ENCODE peak calls at places on chromosomes 6 and 20, in six cellular contexts. M is stomach; N is CD4-positive, CD25-positive, alpha-beta regulatory T cell; V is brain microvascular endothelial cell; T is NCI-H1694 treated with DMSO at 0.1 percent for 48 hours; L is HT1080. J is an unnamed sample.

GRCh38 chr20:22001886-22002285 is 296.4 kb downstream of the PAX1 start:
- DNase-seq in V (no peak), N (no peak), M (no peak), T (no peak), L (peak), J (no peak)

GRCh38 chr6:134424795-134425163 is 106.9 kb upstream of the SGK1 start:
- DNase-seq in N (no peak), L (no peak), T (no peak), V (no peak), M (no peak), J (no peak)

GRCh38 chr6:140636237-140636636 is 1261.8 kb upstream of the CITED2 start:
- DNase-seq in T (no peak), L (no peak), M (no peak), V (no peak), N (no peak), J (no peak)

GRCh38 chr6:168194732-168195565 is 115.9 kb upstream of the FRMD1 start:
- DNase-seq in L (no peak), N (no peak), V (no peak), T (no peak), M (peak), J (no peak)

GRCh38 chr6:16433338-16433737 is 195.0 kb downstream of the GMPR start:
- DNase-seq in T (no peak), V (no peak), N (no peak), M (no peak), L (no peak), J (no peak)

GRCh38 chr6:106508836-106509235 is 120.5 kb downstream of the RTN4IP1 start:
- DNase-seq in M (no peak), L (no peak), T (no peak), N (no peak), V (no peak), J (no peak)

GRCh38 chr6:106084973-106085686 is 1.0 kb upstream of the PRDM1 start:
- DNase-seq in M (no peak), N (no peak), L (peak), V (no peak), T (no peak), J (no peak)

GRCh38 chr6:45483021-45483420 is 105.3 kb upstream of the SUPT3H start:
- DNase-seq in N (no peak), V (peak), L (peak), M (no peak), T (no peak), J (no peak)

GRCh38 chr6:111985202-111985731 is 68.6 kb upstream of the CCN6 start:
- DNase-seq in V (peak), L (peak), N (no peak), T (no peak), M (no peak), J (no peak)

GRCh38 chr6:126175251-126175650 is 164.7 kb upstream of the CENPW start:
- DNase-seq in T (no peak), M (no peak), V (no peak), N (no peak), L (no peak), J (no peak)

GRCh38 chr6:36912583-36912982 is 26.8 kb downstream of the C6orf89 start:
- DNase-seq in N (peak), M (no peak), V (peak), T (no peak), L (peak), J (no peak)

GRCh38 chr20:57467742-57468141 is 57.2 kb downstream of the CTCFL start:
- DNase-seq in V (no peak), T (no peak), N (no peak), M (no peak), L (no peak), J (no peak)

GRCh38 chr20:9427977-9428607 is 86.3 kb upstream of the LAMP5 start:
- DNase-seq in L (no peak), N (no peak), M (no peak), T (no peak), V (no peak), J (no peak)

GRCh38 chr20:61135966-61136365 is 116.1 kb upstream of the CDH4 start:
- DNase-seq in T (no peak), V (no peak), N (no peak), L (no peak), M (no peak), J (no peak)

GRCh38 chr6:159968295-159969203 is at the start of gene IGF2R:
- DNase-seq in M (peak), N (peak), T (peak), V (peak), L (peak), J (peak)

GRCh38 chr6:16684896-16685554 is 76.2 kb downstream of the ATXN1 start:
- DNase-seq in T (no peak), M (no peak), V (peak), N (no peak), L (peak), J (peak)

GRCh38 chr6:168033791-168034190 is 36.3 kb downstream of the KIF25 start:
- DNase-seq in L (no peak), M (no peak), N (no peak), T (no peak), V (no peak), J (no peak)

GRCh38 chr6:2209226-2209809 is 36.1 kb downstream of the GMDS start:
- DNase-seq in M (peak), V (peak), L (peak), N (no peak), T (no peak), J (peak)

GRCh38 chr6:163417595-163417994 is 3.1 kb downstream of the QKI start:
- DNase-seq in L (no peak), V (no peak), N (no peak), T (no peak), M (no peak), J (no peak)

GRCh38 chr20:46027245-46027853 is 1.7 kb upstream of the SLC12A5 start:
- DNase-seq in V (peak), M (no peak), L (no peak), T (no peak), N (peak), J (no peak)

GRCh38 chr20:46324960-46325703 is 16.8 kb upstream of the CDH22 start:
- DNase-seq in T (peak), V (peak), M (peak), N (no peak), L (no peak), J (no peak)

GRCh38 chr6:44300424-44300823 is 12.7 kb downstream of the AARS2 start:
- DNase-seq in N (no peak), T (no peak), V (no peak), M (no peak), L (no peak), J (no peak)

GRCh38 chr20:49851234-49851755 is 38.7 kb downstream of the SLC9A8 start:
- DNase-seq in L (no peak), V (no peak), T (no peak), N (no peak), M (no peak), J (no peak)

GRCh38 chr6:166595061-166595780 is 8.7 kb upstream of the RAMACL start:
- DNase-seq in V (peak), L (no peak), T (no peak), M (no peak), N (no peak), J (no peak)

GRCh38 chr6:81023007-81023582 is 729.4 kb downstream of the TENT5A start:
- DNase-seq in N (no peak), L (no peak), T (no peak), M (no peak), V (no peak), J (no peak)

GRCh38 chr20:57838670-57839142 is 128.9 kb upstream of the PMEPA1 start:
- DNase-seq in L (no peak), M (no peak), T (peak), V (no peak), N (no peak), J (no peak)

GRCh38 chr6:3506751-3507388 is 50.0 kb upstream of the SLC22A23 start:
- DNase-seq in M (no peak), T (no peak), L (no peak), V (no peak), N (no peak), J (no peak)

GRCh38 chr6:170271771-170272314 is 19.0 kb downstream of the DLL1 start:
- DNase-seq in M (no peak), T (no peak), L (no peak), V (no peak), N (peak), J (peak)

GRCh38 chr20:49115565-49115964 is 69.5 kb downstream of the CSE1L start:
- DNase-seq in M (no peak), N (no peak), V (peak), L (no peak), T (no peak), J (no peak)

GRCh38 chr6:164039954-164040375 is 625.4 kb downstream of the QKI start:
- DNase-seq in N (peak), V (no peak), L (peak), T (no peak), M (peak), J (peak)

GRCh38 chr6:160238786-160239751 is 19.6 kb downstream of the SLC22A2 start:
- DNase-seq in T (no peak), N (no peak), L (peak), V (no peak), M (no peak), J (no peak)